ENCODE peak calls at places on chromosomes 2 and 18, in seven cellular contexts. Q is brain microvascular endothelial cell, M is tibial artery, A is BJ, D is GM23338, U is endodermal cell, W is adrenal gland. O is an unnamed sample.

GRCh38 chr2:96150007-96150406 is 4.8 kb upstream of the DUSP2 start:
- DNase-seq in A (no peak), W (no peak), M (peak; percentile 48), D (no peak), Q (no peak), U (peak; percentile 27), O (peak; percentile 35)

GRCh38 chr2:118325556-118325955 is 237.3 kb downstream of the INSIG2 start:
- DNase-seq in M (no peak), D (no peak), Q (no peak), A (no peak), U (no peak), W (no peak), O (no peak)

GRCh38 chr2:24115057-24115456 is 8.1 kb downstream of the PFN4 start:
- DNase-seq in U (no peak), D (peak; percentile 45), M (no peak), A (no peak), Q (no peak), W (no peak), O (no peak)

GRCh38 chr2:49935456-49935855 is 781.1 kb upstream of the FSHR start:
- DNase-seq in D (no peak), M (no peak), U (no peak), Q (no peak), W (no peak), A (no peak), O (no peak)

GRCh38 chr2:179354739-179355537 is 90.3 kb upstream of the SESTD1 start:
- DNase-seq in U (no peak), Q (no peak), A (no peak), D (no peak), W (no peak), M (no peak), O (no peak)

GRCh38 chr2:48578313-48578712 is 39.3 kb upstream of the GTF2A1L start:
- DNase-seq in W (no peak), Q (no peak), U (no peak), D (no peak), M (no peak), A (no peak), O (no peak)

GRCh38 chr2:17643031-17643615 is 102.6 kb downstream of the VSNL1 start:
- DNase-seq in U (no peak), W (peak; percentile 79), M (peak; percentile 78), D (no peak), Q (peak; percentile 95), A (peak; percentile 73), O (no peak)

GRCh38 chr18:46554406-46554805 is 102.6 kb downstream of the LOXHD1 start:
- DNase-seq in W (no peak), Q (no peak), D (no peak), M (no peak), A (no peak), U (no peak), O (no peak)

GRCh38 chr18:7830468-7830867 is 263.4 kb downstream of the PTPRM start:
- DNase-seq in U (no peak), A (no peak), M (no peak), W (no peak), Q (no peak), D (peak; percentile 48), O (no peak)

GRCh38 chr2:183665403-183665802 is 541.2 kb downstream of the NUP35 start:
- DNase-seq in U (no peak), A (no peak), Q (no peak), W (no peak), M (no peak), D (no peak), O (no peak)

GRCh38 chr18:61926532-61926931 is 33.7 kb upstream of the RNF152 start:
- DNase-seq in D (no peak), Q (no peak), U (no peak), M (no peak), W (no peak), A (no peak), O (no peak)

GRCh38 chr2:169964740-169965139 is 137.5 kb downstream of the UBR3 start:
- DNase-seq in Q (no peak), U (no peak), A (no peak), W (peak; percentile 13), M (no peak), D (no peak), O (no peak)

GRCh38 chr2:133097666-133098065 is 427.7 kb upstream of the LYPD1 start:
- DNase-seq in W (no peak), A (no peak), U (no peak), D (no peak), Q (peak; percentile 48), M (no peak), O (no peak)

GRCh38 chr18:54806526-54806925 is 21.8 kb upstream of the RAB27B start:
- DNase-seq in D (no peak), W (no peak), A (no peak), U (no peak), Q (no peak), M (no peak), O (no peak)

GRCh38 chr2:19883486-19883885 is 18.3 kb downstream of the TTC32 start:
- DNase-seq in D (no peak), A (no peak), Q (no peak), U (peak; percentile 22), M (no peak), W (no peak), O (no peak)

GRCh38 chr2:105749583-105750399 is 5.1 kb downstream of the NCK2 start:
- DNase-seq in A (no peak), D (no peak), M (no peak), Q (peak; percentile 93), W (peak; percentile 64), U (peak; percentile 26), O (no peak)

GRCh38 chr2:43737097-43737854 is 36.6 kb upstream of the DYNC2LI1 start:
- DNase-seq in Q (peak; percentile 91), W (no peak), M (peak; percentile 79), U (peak; percentile 69), A (peak; percentile 57), D (no peak), O (peak; percentile 86)

GRCh38 chr2:231337807-231338759 is 57.4 kb upstream of the B3GNT7 start:
- DNase-seq in A (no peak), W (no peak), Q (no peak), M (no peak), D (no peak), U (peak; percentile 71), O (no peak)

GRCh38 chr2:1804865-1805264 is 60.5 kb upstream of the PXDN start:
- DNase-seq in M (no peak), Q (no peak), U (no peak), W (no peak), D (no peak), A (no peak), O (no peak)

GRCh38 chr2:106108351-106108750 is 85.8 kb downstream of the UXS1 start:
- DNase-seq in D (no peak), A (no peak), U (no peak), Q (peak; percentile 28), M (no peak), W (peak; percentile 26), O (no peak)

GRCh38 chr18:27005589-27005988 is 140.1 kb upstream of the AQP4 start:
- DNase-seq in D (peak; percentile 65), A (no peak), Q (no peak), M (no peak), U (peak; percentile 52), W (no peak), O (no peak)

GRCh38 chr18:76491801-76492668 is 3.0 kb downstream of the ZNF516 start:
- DNase-seq in W (peak; percentile 66), Q (peak; percentile 11), U (peak; percentile 79), D (peak; percentile 58), M (no peak), A (no peak), O (peak; percentile 83)

GRCh38 chr2:61759718-61760117 is 94.1 kb downstream of the FAM161A start:
- DNase-seq in A (peak; percentile 16), Q (peak; percentile 49), U (no peak), W (no peak), D (no peak), M (no peak), O (no peak)

GRCh38 chr2:61762292-61762691 is 91.6 kb downstream of the FAM161A start:
- DNase-seq in Q (no peak), U (no peak), A (no peak), W (no peak), M (no peak), D (no peak), O (no peak)

GRCh38 chr2:61758991-61759390 is 94.9 kb downstream of the FAM161A start:
- DNase-seq in M (no peak), W (no peak), A (peak; percentile 67), Q (peak; percentile 49), U (no peak), D (no peak), O (no peak)

GRCh38 chr2:61764035-61764800 is 89.6 kb downstream of the FAM161A start:
- DNase-seq in M (peak; percentile 99), D (peak; percentile 99), Q (peak; percentile 98), U (peak; percentile 97), A (peak; percentile 95), W (peak; percentile 98), O (peak; percentile 90)

GRCh38 chr2:61763605-61764034 is 90.2 kb downstream of the FAM161A start:
- DNase-seq in Q (peak; percentile 80), M (peak; percentile 88), D (no peak), A (peak; percentile 25), W (peak; percentile 89), U (no peak), O (peak; percentile 43)
- TF ChIP-seq CTCF in Q (peak; percentile 40), M (no peak), D (peak; percentile 8), A (peak; percentile 54), W (no peak), U (peak; percentile 28), O (no peak)

GRCh38 chr2:27441958-27442281 is 261 bp upstream of the KRTCAP3 start:
- DNase-seq in Q (no peak), D (no peak), M (no peak), A (no peak), W (no peak), U (no peak), O (no peak)
- H3K4me3 ChIP-seq in Q (no peak overlapping the region), D (peak overlapping the region; percentile 77), M (peak overlapping the region; percentile 32), A (no peak overlapping the region), W (no peak overlapping the region), U (no peak overlapping the region), O (peak overlapping the region; percentile 25)

DNA sequence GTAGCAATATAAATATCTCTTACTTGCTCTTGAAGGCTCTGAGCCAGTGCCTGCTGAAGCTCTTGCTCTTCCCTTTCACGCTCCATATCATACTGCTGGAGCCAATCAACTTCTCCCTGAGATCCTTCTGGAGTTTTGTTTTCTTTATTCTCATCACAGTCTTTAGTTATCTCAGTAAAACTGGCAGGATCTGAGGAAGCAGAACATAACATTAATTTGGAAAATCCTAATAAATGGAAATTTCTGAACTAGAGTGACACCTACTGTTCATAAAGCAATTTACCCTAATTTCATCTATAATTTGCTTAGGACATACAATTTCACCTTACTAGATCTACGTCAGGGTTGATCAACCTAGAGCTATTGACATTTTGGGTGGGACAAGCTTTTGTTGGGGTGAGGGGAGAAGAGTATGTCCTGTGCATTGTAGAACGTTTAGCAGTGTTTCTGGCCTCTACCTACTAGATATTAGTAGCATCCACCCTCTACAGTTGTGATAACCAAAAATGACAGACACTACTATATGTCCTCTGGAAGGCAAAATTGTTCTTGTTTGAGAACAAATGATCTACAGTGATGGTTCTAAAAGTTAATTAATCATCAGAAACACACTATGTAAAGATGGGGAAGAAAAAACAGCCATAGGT is 47.2 kb downstream of the VIL1 start:
- DNase-seq in U (no peak), W (no peak), A (peak; percentile 5), Q (no peak), M (no peak), D (peak; percentile 17), O (no peak)
- TF ChIP-seq CTCF in U (peak; percentile 68), W (peak; percentile 57), A (peak; percentile 40), Q (peak; percentile 38), M (peak; percentile 45), D (peak; percentile 54), O (peak; percentile 29)

GRCh38 chr2:190333928-190334327 is 9.5 kb upstream of the INPP1 start:
- DNase-seq in M (no peak), A (no peak), W (no peak), U (no peak), D (no peak), Q (no peak), O (no peak)
- H3K4me3 ChIP-seq in M (no peak overlapping the region), A (no peak overlapping the region), W (no peak overlapping the region), U (peak overlapping the region; percentile 26), D (no peak overlapping the region), Q (no peak overlapping the region), O (no peak overlapping the region)

O was measured in ascending aorta.